ENCODE peak calls at places on chromosomes 6 and 20, in six cellular contexts. B is A673; S is fibroblast of the aortic adventitia; H is CD8-positive, alpha-beta memory T cell; K is neuronal stem cell; G is heart right ventricle. C is an unnamed sample.
A peak's percentile ranks its signal among the peaks of the same experiment; 100 is the strongest.

GRCh38 chr6:97440590-97441176 is 157.7 kb upstream of the MMS22L start:
- DNase-seq in B (peak; percentile 94), S (peak; percentile 25), H (no peak), K (peak; percentile 33), G (peak; percentile 8), C (peak; percentile 18)

GRCh38 chr6:55174211-55175013 is at the start of gene HCRTR2:
- DNase-seq in B (peak; percentile 4), S (no peak), H (no peak), K (no peak), G (no peak), C (no peak)

GRCh38 chr6:36623547-36624459 is 29.6 kb downstream of the SRSF3 start:
- DNase-seq in B (peak; percentile 88), S (peak; percentile 90), H (peak; percentile 63), K (peak; percentile 76), G (peak; percentile 91), C (peak; percentile 79)

GRCh38 chr20:1624811-1625690 is 5.2 kb upstream of the SIRPB1 start:
- DNase-seq in B (peak; percentile 0), S (no peak), H (no peak), K (no peak), G (no peak), C (no peak)

GRCh38 chr6:118597636-118598035 is 49.5 kb downstream of the PLN start:
- DNase-seq in B (no peak), S (no peak), H (no peak), K (no peak), G (no peak), C (no peak)

GRCh38 chr6:35919827-35920751 is 809 bp downstream of the SRPK1 start:
- DNase-seq in B (peak; percentile 35), S (peak; percentile 64), H (peak; percentile 23), K (peak; percentile 21), G (no peak), C (peak; percentile 55)

GRCh38 chr20:19706463-19706862 is 51.6 kb upstream of the RIN2 start:
- DNase-seq in B (no peak), S (no peak), H (no peak), K (no peak), G (no peak), C (no peak)

GRCh38 chr20:10259166-10259565 is 40.5 kb downstream of the SNAP25 start:
- DNase-seq in B (no peak), S (no peak), H (no peak), K (no peak), G (no peak), C (no peak)

GRCh38 chr20:54110041-54110440 is 39.6 kb upstream of the BCAS1 start:
- DNase-seq in B (no peak), S (no peak), H (no peak), K (no peak), G (no peak), C (no peak)

GRCh38 chr6:100347901-100348550 is 116.7 kb downstream of the SIM1 start:
- DNase-seq in B (no peak), S (peak; percentile 68), H (no peak), K (no peak), G (no peak), C (no peak)

GRCh38 chr6:168163096-168163731 is 84.2 kb upstream of the FRMD1 start:
- DNase-seq in B (no peak), S (peak; percentile 43), H (no peak), K (no peak), G (no peak), C (peak; percentile 26)

GRCh38 chr20:53040678-53041674 is 68.8 kb downstream of the TSHZ2 start:
- DNase-seq in B (peak; percentile 33), S (peak; percentile 59), H (no peak), K (no peak), G (peak; percentile 29), C (peak; percentile 59)

GRCh38 chr20:37345339-37346231 is at the start of gene SRC:
- DNase-seq in B (peak; percentile 68), S (peak; percentile 65), H (peak; percentile 14), K (peak; percentile 43), G (peak; percentile 80), C (peak; percentile 83)

GRCh38 chr20:32432277-32432676 is 74.1 kb downstream of the ASXL1 start:
- DNase-seq in B (no peak), S (no peak), H (no peak), K (no peak), G (no peak), C (no peak)

GRCh38 chr6:159203304-159204005 is 34.3 kb downstream of the FNDC1 start:
- DNase-seq in B (no peak), S (peak; percentile 95), H (no peak), K (no peak), G (no peak), C (no peak)

GRCh38 chr6:51633424-51633823 is 454.0 kb downstream of the PKHD1 start:
- DNase-seq in B (no peak), S (no peak), H (no peak), K (no peak), G (no peak), C (no peak)

GRCh38 chr6:7773322-7773721 is 47.4 kb downstream of the BMP6 start:
- DNase-seq in B (no peak), S (peak; percentile 18), H (no peak), K (no peak), G (no peak), C (no peak)

GRCh38 chr6:38554700-38555413 is 84.9 kb downstream of the BTBD9 start:
- DNase-seq in B (peak; percentile 17), S (peak; percentile 27), H (no peak), K (no peak), G (no peak), C (no peak)

GRCh38 chr20:19739351-19739750 is 18.7 kb upstream of the RIN2 start:
- DNase-seq in B (no peak), S (no peak), H (no peak), K (no peak), G (no peak), C (no peak)

GRCh38 chr6:56385981-56386593 is 138.7 kb upstream of the COL21A1 start:
- DNase-seq in B (no peak), S (no peak), H (no peak), K (no peak), G (no peak), C (no peak)
- H3K4me3 ChIP-seq in B (no peak overlapping the region), S (no peak overlapping the region), H (no peak overlapping the region), K (no peak overlapping the region), G (no peak overlapping the region), C (no peak overlapping the region)

GRCh38 chr6:147510949-147511590 is 2.6 kb downstream of the SAMD5 start:
- DNase-seq in B (no peak), S (no peak), H (no peak), K (no peak), G (no peak), C (no peak)
- H3K4me3 ChIP-seq in B (peak overlapping the region; percentile 78), S (no peak overlapping the region), H (no peak overlapping the region), K (no peak overlapping the region), G (no peak overlapping the region), C (peak overlapping the region; percentile 91)

GRCh38 chr20:47117789-47118188 is 223.1 kb downstream of the EYA2 start:
- DNase-seq in B (no peak), S (peak; percentile 34), H (no peak), K (no peak), G (no peak), C (no peak)

GRCh38 chr20:47117325-47117724 is 222.7 kb downstream of the EYA2 start:
- DNase-seq in B (no peak), S (peak; percentile 52), H (no peak), K (no peak), G (no peak), C (no peak)

GRCh38 chr20:47118641-47119040 is 224.0 kb downstream of the EYA2 start:
- DNase-seq in B (peak; percentile 15), S (no peak), H (no peak), K (no peak), G (no peak), C (no peak)

GRCh38 chr20:47120346-47120745 is 225.7 kb downstream of the EYA2 start:
- DNase-seq in B (no peak), S (no peak), H (no peak), K (no peak), G (no peak), C (no peak)

GRCh38 chr20:47118201-47118600 is 223.6 kb downstream of the EYA2 start:
- DNase-seq in B (no peak), S (no peak), H (no peak), K (peak; percentile 41), G (peak; percentile 20), C (no peak)
- H3K4me3 ChIP-seq in B (no peak overlapping the region), S (no peak overlapping the region), H (no peak overlapping the region), K (no peak overlapping the region), G (no peak overlapping the region), C (no peak overlapping the region)

GRCh38 chr6:144141470-144141869 is 8.8 kb upstream of the STX11 start:
- DNase-seq in B (no peak), S (no peak), H (no peak), K (no peak), G (no peak), C (no peak)
- H3K4me3 ChIP-seq in B (no peak overlapping the region), S (no peak overlapping the region), H (no peak overlapping the region), K (no peak overlapping the region), G (no peak overlapping the region), C (no peak overlapping the region)

DNA sequence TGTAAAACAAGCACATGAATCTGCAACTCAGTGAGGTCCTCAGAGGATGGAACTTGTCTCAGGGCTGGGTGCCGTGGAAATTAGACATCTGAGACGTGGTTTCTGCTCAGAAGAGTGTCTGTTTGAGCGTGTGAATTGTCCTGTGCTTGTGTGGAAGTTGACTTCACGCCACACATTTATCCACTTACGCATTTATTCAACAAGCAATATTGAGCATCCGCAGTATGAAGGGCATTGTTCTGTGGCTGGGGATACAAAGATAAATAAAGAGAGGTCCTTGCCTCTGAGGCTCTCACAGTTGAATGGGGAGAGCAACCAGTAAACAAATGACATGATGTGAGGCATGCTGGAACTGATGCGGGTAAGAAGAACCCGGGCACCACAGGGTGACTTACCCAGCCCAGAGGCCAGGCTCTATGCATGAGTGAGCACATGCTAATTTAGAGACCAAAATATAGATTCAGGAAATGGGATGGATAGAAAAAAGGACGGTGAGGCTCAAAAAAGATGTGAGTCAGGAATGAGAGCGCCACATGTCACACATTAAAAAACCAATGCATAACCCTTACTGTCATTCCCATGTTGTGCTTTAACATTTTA is 60.4 kb downstream of the SOBP start:
- DNase-seq in B (no peak), S (no peak), H (no peak), K (no peak), G (no peak), C (no peak)
- H3K4me3 ChIP-seq in B (no peak overlapping the region), S (no peak overlapping the region), H (no peak overlapping the region), K (no peak overlapping the region), G (no peak overlapping the region), C (no peak overlapping the region)

C was measured in SJCRH30.